ENCODE peak calls at places on chromosomes 6 and 20, in four cellular contexts. V is HCT116, N is K562, B is endothelial cell of umbilical vein. P is an unnamed sample.

GRCh38 chr6:75657327-75657726 is 55.6 kb downstream of the SENP6 start:
- DNase-seq in V (no peak), N (no peak), B (no peak), P (no peak)

GRCh38 chr6:158807515-158808441 is 11.4 kb downstream of the EZR start:
- DNase-seq in V (no peak), N (no peak), B (no peak), P (no peak)

GRCh38 chr6:41200901-41201783 is at the start of gene TREML2:
- DNase-seq in V (no peak), N (peak; percentile 67), B (no peak), P (no peak)

GRCh38 chr20:47009784-47010183 is 115.1 kb downstream of the EYA2 start:
- DNase-seq in V (no peak), N (no peak), B (no peak), P (no peak)

GRCh38 chr6:154580397-154581135 is 70.1 kb upstream of the CNKSR3 start:
- DNase-seq in V (no peak), N (no peak), B (no peak), P (no peak)

GRCh38 chr6:11229267-11230043 is 3.0 kb downstream of the NEDD9 start:
- DNase-seq in V (no peak), N (no peak), B (peak; percentile 32), P (no peak)

GRCh38 chr6:108164815-108165706 is 761 bp upstream of the NR2E1 start:
- DNase-seq in V (no peak), N (no peak), B (no peak), P (no peak)

GRCh38 chr6:76861403-76861802 is 601.9 kb downstream of the HTR1B start:
- DNase-seq in V (peak; percentile 7), N (no peak), B (peak; percentile 9), P (no peak)

GRCh38 chr6:106966229-106966628 is 8.3 kb downstream of the CD24 start:
- DNase-seq in V (no peak), N (no peak), B (no peak), P (no peak)

GRCh38 chr20:48205281-48205782 is 420.1 kb upstream of the SULF2 start:
- DNase-seq in V (no peak), N (no peak), B (no peak), P (no peak)

GRCh38 chr20:44050925-44051660 is 135.9 kb downstream of the JPH2 start:
- DNase-seq in V (no peak), N (no peak), B (no peak), P (no peak)

GRCh38 chr6:68639826-68640505 is 4.9 kb downstream of the ADGRB3 start:
- DNase-seq in V (no peak), N (no peak), B (no peak), P (no peak)

GRCh38 chr6:24752917-24753486 is 21.7 kb upstream of the GMNN start:
- DNase-seq in V (no peak), N (no peak), B (no peak), P (no peak)

GRCh38 chr6:8387942-8388437 is 47.4 kb downstream of the SLC35B3 start:
- DNase-seq in V (no peak), N (no peak), B (no peak), P (no peak)

GRCh38 chr6:135812085-135812526 is 39.4 kb upstream of the PDE7B start:
- DNase-seq in V (no peak), N (no peak), B (no peak), P (no peak)

GRCh38 chr6:165019681-165020080 is 289.7 kb downstream of the C6orf118 start:
- DNase-seq in V (no peak), N (no peak), B (no peak), P (no peak)

GRCh38 chr6:41779336-41779735 is 364 bp downstream of the FRS3 start:
- DNase-seq in V (no peak), N (no peak), B (peak; percentile 17), P (no peak)

GRCh38 chr6:1911476-1911875 is 301.8 kb downstream of the FOXC1 start:
- DNase-seq in V (no peak), N (no peak), B (no peak), P (peak; percentile 44)

GRCh38 chr6:109424946-109425345 is 15.5 kb downstream of the PPIL6 start:
- DNase-seq in V (no peak), N (no peak), B (no peak), P (no peak)

GRCh38 chr6:10170816-10171215 is 244.1 kb downstream of the TFAP2A start:
- DNase-seq in V (no peak), N (no peak), B (no peak), P (no peak)

GRCh38 chr6:41111017-41111416 is 38.2 kb downstream of the NFYA start:
- DNase-seq in V (no peak), N (no peak), B (no peak), P (no peak)

GRCh38 chr6:169235286-169235685 is 18.4 kb downstream of the THBS2 start:
- DNase-seq in V (no peak), N (no peak), B (no peak), P (no peak)

GRCh38 chr20:24752612-24753011 is 196.5 kb upstream of the CST7 start:
- DNase-seq in V (no peak), N (no peak), B (no peak), P (no peak)

GRCh38 chr6:25706314-25707014 is 48.1 kb upstream of the SLC17A4 start:
- DNase-seq in V (no peak), N (no peak), B (no peak), P (no peak)

GRCh38 chr6:146361367-146361924 is 182.2 kb upstream of the RAB32 start:
- DNase-seq in V (no peak), N (no peak), B (peak; percentile 81), P (no peak)

GRCh38 chr6:168418631-168419250 is 22.2 kb upstream of the SMOC2 start:
- DNase-seq in V (no peak), N (no peak), B (no peak), P (no peak)

GRCh38 chr20:23085415-23086055 is 589 bp downstream of the CD93 start:
- DNase-seq in V (no peak), N (no peak), B (no peak), P (no peak)

GRCh38 chr20:10596726-10597125 is 77.1 kb downstream of the JAG1 start:
- DNase-seq in V (no peak), N (no peak), B (peak; percentile 55), P (no peak)

GRCh38 chr6:35718911-35719381 is 17.9 kb upstream of the ARMC12 start:
- DNase-seq in V (no peak), N (no peak), B (peak; percentile 49), P (no peak)

GRCh38 chr20:46583411-46584214 is 33.2 kb upstream of the OCSTAMP start:
- DNase-seq in V (no peak), N (no peak), B (no peak), P (no peak)

GRCh38 chr6:144659202-144659731 is 374.1 kb downstream of the UTRN start:
- DNase-seq in V (no peak), N (no peak), B (peak; percentile 25), P (no peak)

GRCh38 chr20:668638-669037 is 7.0 kb downstream of the SCRT2 start:
- DNase-seq in V (no peak), N (no peak), B (no peak), P (no peak)

GRCh38 chr6:127348046-127348661 is 4.7 kb upstream of the ECHDC1 start:
- DNase-seq in V (no peak), N (no peak), B (no peak), P (no peak)

GRCh38 chr20:57718490-57719009 is 8.7 kb upstream of the PMEPA1 start:
- DNase-seq in V (peak; percentile 96), N (peak; percentile 99), B (peak; percentile 97), P (peak; percentile 87)
- TF ChIP-seq POLR2AphosphoS5 in V (no peak), N (no peak), B (no peak), P (peak; percentile 58)

GRCh38 chr6:140192018-140192417 is 817.6 kb upstream of the CITED2 start:
- DNase-seq in V (no peak), N (no peak), B (no peak), P (no peak)
- H3K9me3 ChIP-seq in V (peaks cover 5% of the 10 kb centered on the region), N (peaks cover 15% of the 10 kb centered on the region), B (no peaks in the 10 kb centered on the region), P (no peaks in the 10 kb centered on the region)

DNA sequence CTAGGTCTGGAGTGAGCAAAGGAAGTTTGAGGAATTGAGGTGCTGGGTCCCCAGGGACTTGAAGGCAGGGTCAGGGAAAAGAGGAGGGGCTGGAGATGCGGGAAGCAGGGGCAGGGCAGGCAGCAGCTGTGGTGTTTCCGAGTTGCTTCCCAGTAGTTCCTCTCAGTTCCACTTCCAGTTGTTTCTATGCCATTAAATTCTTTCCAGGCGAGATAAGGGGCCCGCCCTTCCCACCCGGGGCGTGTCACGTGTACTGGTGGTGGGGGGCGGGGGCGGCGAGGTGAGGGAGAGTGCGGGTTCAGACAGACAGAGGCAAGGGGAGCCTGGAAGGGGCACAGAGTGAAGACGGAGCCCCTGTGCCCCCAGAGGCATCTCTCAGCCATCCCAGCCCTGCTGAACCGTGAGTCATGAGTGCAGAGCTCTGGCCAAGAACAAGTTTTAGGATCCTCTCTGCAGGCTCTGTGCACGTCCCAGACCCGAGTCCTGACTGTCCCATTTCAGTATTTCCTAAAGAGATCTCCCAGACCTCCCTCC is 977 bp downstream of the TNXB start:
- DNase-seq in V (no peak), N (peak; percentile 75), B (no peak), P (no peak)
- TF ChIP-seq EZH2 in V (no peak), N (no peak), B (no peak), P (no peak)

DNA sequence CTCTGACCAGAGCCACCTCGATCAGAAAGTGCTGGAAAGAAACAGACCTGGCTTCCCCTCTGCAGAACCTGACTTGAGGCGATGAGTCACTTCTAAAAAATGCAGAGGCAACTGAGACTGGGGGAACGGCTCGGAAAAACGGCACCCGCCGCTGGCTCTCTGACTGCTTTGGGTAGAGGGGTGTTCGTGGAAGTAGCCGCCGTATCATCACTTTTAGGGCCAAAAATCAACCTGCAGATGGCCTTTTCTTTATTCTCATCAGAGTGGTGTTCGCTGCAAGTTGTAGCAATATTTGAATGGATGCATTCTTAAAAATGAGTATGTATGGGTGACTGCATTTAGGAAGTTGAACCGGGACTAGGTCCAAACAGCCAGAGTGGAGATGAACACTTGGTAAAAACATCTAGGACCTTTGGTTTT is 807 bp downstream of the CAP2 start:
- DNase-seq in V (peak; percentile 64), N (peak; percentile 6), B (peak; percentile 57), P (no peak)
- TF ChIP-seq POLR2AphosphoS5 in V (peak; percentile 49), N (no peak), B (no peak), P (no peak)

GRCh38 chr20:1887321-1887720 is 7.9 kb upstream of the SIRPA start:
- DNase-seq in V (no peak), N (no peak), B (peak; percentile 8), P (no peak)

GRCh38 chr20:1883986-1884385 is 11.2 kb upstream of the SIRPA start:
- DNase-seq in V (no peak), N (no peak), B (no peak), P (no peak)

GRCh38 chr20:1885940-1886693 is 9.1 kb upstream of the SIRPA start:
- DNase-seq in V (no peak), N (no peak), B (no peak), P (no peak)

GRCh38 chr20:1887756-1888155 is 7.5 kb upstream of the SIRPA start:
- DNase-seq in V (no peak), N (no peak), B (no peak), P (no peak)

GRCh38 chr20:1885254-1885653 is 10.0 kb upstream of the SIRPA start:
- DNase-seq in V (no peak), N (no peak), B (no peak), P (no peak)
- H3K9me3 ChIP-seq in V (no peaks in the 10 kb centered on the region), N (no peaks in the 10 kb centered on the region), B (no peaks in the 10 kb centered on the region), P (no peaks in the 10 kb centered on the region)

GRCh38 chr6:12958052-12958706 is 241.6 kb downstream of the PHACTR1 start:
- DNase-seq in V (no peak), N (no peak), B (peak; percentile 68), P (no peak)
- TF ChIP-seq EZH2 in V (no peak), N (no peak), B (no peak), P (no peak)

GRCh38 chr20:35447082-35447789 is 8.2 kb upstream of the CEP250 start:
- DNase-seq in V (peak; percentile 68), N (peak; percentile 79), B (peak; percentile 90), P (no peak)
- TF ChIP-seq POLR2AphosphoS5 in V (no peak), N (no peak), B (no peak), P (no peak)

GRCh38 chr20:58503668-58504067 is 11.5 kb downstream of the APCDD1L start:
- DNase-seq in V (no peak), N (no peak), B (no peak), P (no peak)
- H3K9me3 ChIP-seq in V (peaks cover 7% of the 10 kb centered on the region), N (peaks cover 4% of the 10 kb centered on the region), B (peaks cover 2% of the 10 kb centered on the region), P (no peaks in the 10 kb centered on the region)

P was measured in SK-N-MC.